ENCODE peak calls at places on chromosomes 1 and 21, in seven cellular contexts. C is activated T-helper 1 cell treated with Interleukin-2 at 50 U/mL for 16 hours, I is H54, H is SW480, K is iris pigment epithelial cell, B is H9, F is NCI-H1105. T is an unnamed sample.
A peak's percentile ranks its signal among the peaks of the same experiment; 100 is the strongest.

GRCh38 chr1:111358964-111359363 is 68.3 kb downstream of the CHIA start:
- DNase-seq in C (no peak), I (no peak), H (no peak), K (no peak), B (no peak), F (no peak), T (no peak)

GRCh38 chr1:234941711-234942320 is 186.8 kb downstream of the TOMM20 start:
- DNase-seq in C (no peak), I (no peak), H (no peak), K (no peak), B (peak; percentile 7), F (no peak), T (no peak)

GRCh38 chr1:172544481-172545104 is 11.6 kb downstream of the SUCO start:
- DNase-seq in C (no peak), I (no peak), H (no peak), K (no peak), B (no peak), F (no peak), T (no peak)

GRCh38 chr1:240394353-240394752 is 217.6 kb downstream of the GREM2 start:
- DNase-seq in C (no peak), I (no peak), H (no peak), K (no peak), B (no peak), F (no peak), T (no peak)

GRCh38 chr21:42047821-42048613 is 23.1 kb upstream of the UMODL1 start:
- DNase-seq in C (no peak), I (peak; percentile 97), H (no peak), K (peak; percentile 96), B (no peak), F (no peak), T (peak; percentile 98)

GRCh38 chr1:153032677-153033308 is 1.8 kb downstream of the SPRR1B start:
- DNase-seq in C (no peak), I (peak; percentile 21), H (peak; percentile 69), K (peak; percentile 25), B (peak; percentile 35), F (no peak), T (peak; percentile 50)

GRCh38 chr21:44496900-44497550 is 41.7 kb downstream of the LRRC3 start:
- DNase-seq in C (no peak), I (no peak), H (no peak), K (no peak), B (no peak), F (no peak), T (no peak)

GRCh38 chr1:2290171-2290578 is 62.1 kb downstream of the SKI start:
- DNase-seq in C (no peak), I (peak; percentile 49), H (no peak), K (no peak), B (no peak), F (no peak), T (no peak)

GRCh38 chr1:113058861-113059441 is 14.0 kb upstream of the LRIG2 start:
- DNase-seq in C (no peak), I (no peak), H (no peak), K (no peak), B (no peak), F (no peak), T (no peak)

GRCh38 chr1:220189750-220190347 is 82.4 kb downstream of the RAB3GAP2 start:
- DNase-seq in C (no peak), I (no peak), H (peak; percentile 51), K (peak; percentile 33), B (no peak), F (peak; percentile 24), T (peak; percentile 35)

GRCh38 chr1:61926597-61926996 is 184.3 kb downstream of the PATJ start:
- DNase-seq in C (no peak), I (no peak), H (no peak), K (no peak), B (no peak), F (no peak), T (no peak)

GRCh38 chr1:163928649-163929048 is 606.9 kb downstream of the NUF2 start:
- DNase-seq in C (no peak), I (no peak), H (no peak), K (peak; percentile 13), B (no peak), F (no peak), T (no peak)

GRCh38 chr1:77322061-77322900 is 40.5 kb downstream of the AK5 start:
- DNase-seq in C (no peak), I (peak; percentile 21), H (peak; percentile 25), K (peak; percentile 90), B (no peak), F (no peak), T (peak; percentile 89)

GRCh38 chr21:35850029-35850428 is 210.3 kb downstream of the SETD4 start:
- DNase-seq in C (no peak), I (no peak), H (no peak), K (peak; percentile 53), B (no peak), F (no peak), T (peak; percentile 51)

GRCh38 chr1:219174672-219175564 is 1.2 kb downstream of the LYPLAL1 start:
- DNase-seq in C (no peak), I (peak; percentile 12), H (no peak), K (peak; percentile 97), B (no peak), F (no peak), T (peak; percentile 90)

GRCh38 chr1:34750610-34751009 is 4.2 kb upstream of the GJB5 start:
- DNase-seq in C (no peak), I (no peak), H (no peak), K (no peak), B (no peak), F (no peak), T (no peak)

T was measured in astrocyte of the spinal cord.